ENCODE peak calls at places on chromosome 14, in six cellular contexts. A is A549, K is AG10803, P is cardiac muscle cell, O is fibroblast of pulmonary artery, C is psoas muscle. Z is an unnamed sample.

GRCh38 chr14:75727124-75727523 is 66.1 kb downstream of the TTLL5 start:
- DNase-seq in A (no peak), K (no peak), P (no peak), O (no peak), C (no peak), Z (no peak)

GRCh38 chr14:51382506-51382905 is 142.5 kb downstream of the TMX1 start:
- DNase-seq in A (no peak), K (no peak), P (peak), O (no peak), C (no peak), Z (no peak)

GRCh38 chr14:100222219-100223093 is 16.5 kb upstream of the YY1 start:
- DNase-seq in A (no peak), K (no peak), P (no peak), O (no peak), C (no peak), Z (no peak)

GRCh38 chr14:77498120-77498979 is at the start of gene ISM2:
- DNase-seq in A (peak), K (peak), P (peak), O (peak), C (no peak), Z (peak)

GRCh38 chr14:62187265-62187664 is 425.0 kb downstream of the SNAPC1 start:
- DNase-seq in A (no peak), K (no peak), P (peak), O (no peak), C (no peak), Z (no peak)

GRCh38 chr14:90495357-90496276 is 98.8 kb downstream of the CALM1 start:
- DNase-seq in A (peak), K (peak), P (peak), O (peak), C (peak), Z (peak)

GRCh38 chr14:90301580-90302181 is 30.1 kb downstream of the NRDE2 start:
- DNase-seq in A (peak), K (peak), P (peak), O (peak), C (no peak), Z (peak)

GRCh38 chr14:61609143-61609851 is 86.0 kb upstream of the HIF1A start:
- DNase-seq in A (no peak), K (peak), P (no peak), O (peak), C (peak), Z (peak)

GRCh38 chr14:87334997-87335675 is 657.8 kb downstream of the GALC start:
- DNase-seq in A (no peak), K (peak), P (no peak), O (no peak), C (no peak), Z (no peak)

GRCh38 chr14:93081875-93082570 is 33.7 kb downstream of the ITPK1 start:
- DNase-seq in A (no peak), K (no peak), P (no peak), O (no peak), C (no peak), Z (no peak)

GRCh38 chr14:51206462-51206861 is 33.6 kb upstream of the TMX1 start:
- DNase-seq in A (no peak), K (no peak), P (no peak), O (no peak), C (no peak), Z (no peak)

GRCh38 chr14:94914191-94914590 is 144.3 kb upstream of the GSC start:
- DNase-seq in A (no peak), K (no peak), P (no peak), O (no peak), C (no peak), Z (no peak)

GRCh38 chr14:33675415-33676130 is 275.3 kb downstream of the EGLN3 start:
- DNase-seq in A (no peak), K (peak), P (no peak), O (no peak), C (no peak), Z (no peak)

GRCh38 chr14:37707716-37708115 is 112.3 kb downstream of the TTC6 start:
- DNase-seq in A (no peak), K (no peak), P (no peak), O (no peak), C (no peak), Z (no peak)

GRCh38 chr14:68820536-68820935 is 27.7 kb upstream of the ZFP36L1 start:
- DNase-seq in A (no peak), K (no peak), P (no peak), O (no peak), C (no peak), Z (no peak)

GRCh38 chr14:91123201-91123600 is 9.3 kb downstream of the DGLUCY start:
- DNase-seq in A (no peak), K (no peak), P (no peak), O (no peak), C (peak), Z (no peak)

GRCh38 chr14:104981699-104982541 is 3.7 kb upstream of the CLBA1 start:
- DNase-seq in A (no peak), K (no peak), P (no peak), O (no peak), C (no peak), Z (no peak)

GRCh38 chr14:87732562-87732961 is 260.4 kb downstream of the GALC start:
- DNase-seq in A (no peak), K (no peak), P (no peak), O (no peak), C (no peak), Z (no peak)

GRCh38 chr14:68343534-68344093 is 449.3 kb downstream of the ZFP36L1 start:
- DNase-seq in A (no peak), K (no peak), P (no peak), O (no peak), C (no peak), Z (no peak)

GRCh38 chr14:59116984-59117415 is 71.5 kb upstream of the DAAM1 start:
- DNase-seq in A (peak), K (no peak), P (no peak), O (no peak), C (no peak), Z (no peak)

GRCh38 chr14:76863724-76864407 is 37.7 kb downstream of the LRRC74A start:
- DNase-seq in A (no peak), K (no peak), P (peak), O (peak), C (peak), Z (peak)

GRCh38 chr14:21308132-21308478 is 28.2 kb downstream of the RPGRIP1 start:
- DNase-seq in A (no peak), K (no peak), P (peak), O (no peak), C (no peak), Z (no peak)

GRCh38 chr14:84643438-84643837 is 886.5 kb upstream of the FLRT2 start:
- DNase-seq in A (no peak), K (no peak), P (no peak), O (no peak), C (no peak), Z (no peak)

GRCh38 chr14:66401447-66402095 is 84.6 kb upstream of the CCDC196 start:
- DNase-seq in A (no peak), K (no peak), P (no peak), O (peak), C (no peak), Z (peak)

GRCh38 chr14:51201890-51202289 is 38.2 kb upstream of the TMX1 start:
- DNase-seq in A (no peak), K (no peak), P (no peak), O (no peak), C (no peak), Z (no peak)

GRCh38 chr14:91371011-91371989 is 46.3 kb downstream of the CCDC88C start:
- DNase-seq in A (no peak), K (no peak), P (no peak), O (no peak), C (peak), Z (no peak)

GRCh38 chr14:61662001-61662400 is 33.3 kb upstream of the HIF1A start:
- DNase-seq in A (no peak), K (no peak), P (no peak), O (peak), C (no peak), Z (no peak)

GRCh38 chr14:76726551-76726961 is 34.7 kb upstream of the VASH1 start:
- DNase-seq in A (no peak), K (no peak), P (no peak), O (no peak), C (no peak), Z (no peak)

GRCh38 chr14:76846331-76847047 is 20.3 kb downstream of the LRRC74A start:
- DNase-seq in A (no peak), K (no peak), P (no peak), O (no peak), C (no peak), Z (no peak)

GRCh38 chr14:30691751-30692398 is 69.8 kb downstream of the SCFD1 start:
- DNase-seq in A (no peak), K (no peak), P (no peak), O (no peak), C (no peak), Z (no peak)
- H3K4me3 ChIP-seq in A (peak), K (no peak), P (peak), O (no peak), C (no peak), Z (no peak)

GRCh38 chr14:55804198-55804553 is 224.2 kb downstream of the KTN1 start:
- DNase-seq in A (no peak), K (no peak), P (no peak), O (no peak), C (no peak), Z (no peak)
- H3K4me3 ChIP-seq in A (no peak), K (no peak), P (no peak), O (no peak), C (no peak), Z (no peak)

GRCh38 chr14:79299162-79299561 is 912.1 kb downstream of the DIO2 start:
- DNase-seq in A (no peak), K (no peak), P (peak), O (no peak), C (no peak), Z (no peak)
- H3K4me3 ChIP-seq in A (no peak), K (no peak), P (no peak), O (no peak), C (no peak), Z (no peak)

DNA sequence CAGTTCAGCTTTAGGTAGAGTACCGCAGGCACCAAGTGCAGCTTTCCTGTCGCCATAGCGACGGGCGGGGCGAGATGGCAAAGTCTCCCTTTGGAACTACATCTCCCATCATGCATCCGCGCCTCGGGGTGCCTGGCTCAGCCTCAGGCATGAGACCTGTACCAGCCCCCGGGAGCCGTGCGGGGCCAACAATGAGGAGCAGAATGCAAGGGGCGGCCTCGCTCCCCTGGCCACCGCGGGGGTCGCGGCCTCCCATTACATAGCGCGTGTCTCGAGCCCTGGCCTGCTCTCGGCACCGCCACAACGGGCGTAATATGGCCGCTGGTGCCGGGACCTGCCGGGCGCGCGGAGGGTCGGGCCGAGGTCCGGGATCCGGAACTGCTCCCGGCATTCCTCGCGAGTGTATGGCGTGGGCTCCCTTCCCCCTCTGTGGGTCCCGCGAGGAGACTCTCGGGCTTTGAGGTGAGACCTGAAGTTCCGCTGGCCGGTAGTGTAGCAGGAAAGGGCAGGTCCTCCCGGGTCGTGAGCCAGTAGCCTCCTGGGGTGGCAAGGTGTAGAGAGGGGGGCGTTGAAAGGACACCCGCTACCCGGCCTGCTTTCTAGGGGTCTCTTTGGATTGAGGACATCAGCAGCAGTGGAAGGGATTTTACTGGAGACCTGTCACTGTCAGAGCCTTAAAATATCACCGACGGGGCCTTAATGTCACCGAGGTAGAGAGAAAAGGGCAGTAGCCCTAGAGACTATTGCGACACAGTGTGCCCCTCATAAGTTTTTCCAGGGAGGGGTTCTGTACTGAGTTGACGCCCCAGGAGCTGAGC is at the start of gene THTPA:
- DNase-seq in A (peak), K (peak), P (peak), O (peak), C (peak), Z (peak)
- H3K4me3 ChIP-seq in A (peak), K (peak), P (peak), O (peak), C (peak), Z (peak)

GRCh38 chr14:74299061-74299545 is 3.6 kb downstream of the ABCD4 start:
- DNase-seq in A (no peak), K (peak), P (no peak), O (peak), C (no peak), Z (peak)

GRCh38 chr14:74302160-74302628 is 540 bp downstream of the ABCD4 start:
- DNase-seq in A (peak), K (peak), P (peak), O (peak), C (no peak), Z (peak)

GRCh38 chr14:74301594-74302159 is 1.1 kb downstream of the ABCD4 start:
- DNase-seq in A (no peak), K (no peak), P (no peak), O (no peak), C (no peak), Z (no peak)

GRCh38 chr14:74308695-74309094 is 6.0 kb upstream of the ABCD4 start:
- DNase-seq in A (no peak), K (no peak), P (no peak), O (no peak), C (no peak), Z (no peak)

DNA sequence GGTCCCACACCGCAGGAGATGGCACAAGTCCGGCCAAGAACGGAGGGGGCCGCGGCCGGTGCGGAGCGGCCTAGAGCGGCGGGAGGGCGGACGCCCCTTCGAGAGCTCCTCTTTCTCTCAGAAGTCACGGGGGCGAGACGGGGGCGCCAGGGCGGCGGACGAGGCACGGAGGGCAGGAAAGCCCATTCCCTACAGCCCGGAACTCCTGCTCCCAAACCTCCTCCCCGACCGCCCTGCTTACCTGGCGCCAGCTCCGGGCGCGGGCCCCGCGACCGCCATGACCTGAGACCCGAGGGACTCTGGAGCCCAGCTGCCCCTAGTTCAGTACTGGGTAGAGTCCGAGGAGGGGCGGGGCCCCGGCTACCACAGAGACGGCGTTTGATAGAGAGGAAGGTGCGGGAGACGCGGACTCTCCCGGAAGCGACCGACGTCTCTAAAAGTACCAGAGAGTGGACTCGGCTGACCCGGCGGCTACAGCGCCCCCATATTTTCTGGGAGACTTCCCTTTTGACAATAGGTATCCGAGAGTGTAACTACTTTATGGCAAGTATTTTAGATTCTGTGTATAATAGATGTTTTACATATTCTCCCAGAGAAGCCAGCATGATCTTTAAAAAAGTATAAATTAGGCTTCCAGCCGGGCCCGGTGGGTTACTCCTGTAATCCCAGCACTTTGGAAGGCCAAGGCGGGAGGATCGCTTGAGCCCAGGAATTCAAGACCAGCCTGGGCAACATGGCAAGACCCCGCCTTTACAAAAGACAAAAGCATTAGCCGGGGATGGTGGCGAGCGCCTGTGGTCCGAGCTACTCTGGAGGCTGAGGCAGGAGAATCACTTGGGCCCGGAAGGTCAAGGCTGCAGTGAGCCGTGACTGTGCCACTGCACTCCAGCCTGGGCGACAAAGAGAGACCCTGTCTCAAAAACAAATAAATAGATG is at the start of gene ABCD4:
- DNase-seq in A (peak), K (peak), P (peak), O (peak), C (peak), Z (peak)
- H3K4me3 ChIP-seq in A (peak), K (peak), P (peak), O (peak), C (peak), Z (peak)

Z was measured in cardiac fibroblast.